ENCODE peak calls at places on chromosome 6, in six cellular contexts. R is tibial nerve, H is BE2C, L is mesendoderm, I is heart left ventricle, W is stomach. V is an unnamed sample.

GRCh38 chr6:7341989-7342742 is 29.2 kb upstream of the SSR1 start:
- DNase-seq in R (no peak), H (peak; percentile 85), L (peak; percentile 85), I (no peak), W (no peak), V (no peak)

GRCh38 chr6:108757357-108757756 is 90.9 kb upstream of the ARMC2 start:
- DNase-seq in R (no peak), H (no peak), L (no peak), I (no peak), W (no peak), V (no peak)

GRCh38 chr6:143596857-143597256 is 80.9 kb upstream of the PHACTR2 start:
- DNase-seq in R (peak; percentile 37), H (no peak), L (peak; percentile 51), I (peak; percentile 30), W (no peak), V (no peak)

GRCh38 chr6:37083243-37084138 is 78.0 kb downstream of the FGD2 start:
- DNase-seq in R (peak; percentile 68), H (peak; percentile 40), L (peak; percentile 44), I (peak; percentile 70), W (peak; percentile 58), V (no peak)

GRCh38 chr6:89122625-89123024 is 4.8 kb upstream of the SRSF12 start:
- DNase-seq in R (no peak), H (no peak), L (peak; percentile 33), I (no peak), W (no peak), V (peak; percentile 38)

GRCh38 chr6:158095031-158095430 is 73.0 kb downstream of the SERAC1 start:
- DNase-seq in R (no peak), H (no peak), L (no peak), I (no peak), W (no peak), V (no peak)

GRCh38 chr6:143755301-143755744 is 77.6 kb downstream of the PHACTR2 start:
- DNase-seq in R (no peak), H (no peak), L (no peak), I (no peak), W (no peak), V (no peak)

GRCh38 chr6:135901776-135902524 is 50.4 kb downstream of the PDE7B start:
- DNase-seq in R (peak; percentile 71), H (no peak), L (no peak), I (peak; percentile 71), W (no peak), V (no peak)

GRCh38 chr6:50815436-50816114 is 3.1 kb upstream of the TFAP2B start:
- DNase-seq in R (no peak), H (no peak), L (no peak), I (no peak), W (no peak), V (no peak)

GRCh38 chr6:163712569-163712966 is 298.1 kb downstream of the QKI start:
- DNase-seq in R (no peak), H (no peak), L (no peak), I (no peak), W (no peak), V (no peak)

GRCh38 chr6:3176562-3177355 is 19.4 kb upstream of the TUBB2A start:
- DNase-seq in R (peak; percentile 22), H (peak; percentile 62), L (peak; percentile 87), I (no peak), W (no peak), V (no peak)

GRCh38 chr6:168852336-168852884 is 401.2 kb downstream of the THBS2 start:
- DNase-seq in R (no peak), H (no peak), L (no peak), I (no peak), W (no peak), V (no peak)

GRCh38 chr6:12483712-12484111 is 193.6 kb downstream of the EDN1 start:
- DNase-seq in R (no peak), H (no peak), L (no peak), I (no peak), W (no peak), V (no peak)

GRCh38 chr6:6825153-6825847 is 236.8 kb downstream of the LY86 start:
- DNase-seq in R (no peak), H (no peak), L (peak; percentile 37), I (no peak), W (peak; percentile 47), V (no peak)

GRCh38 chr6:154500769-154501171 is 9.7 kb downstream of the CNKSR3 start:
- DNase-seq in R (no peak), H (no peak), L (peak; percentile 51), I (no peak), W (no peak), V (peak; percentile 43)

GRCh38 chr6:139006470-139006869 is 18.4 kb upstream of the REPS1 start:
- DNase-seq in R (no peak), H (no peak), L (no peak), I (no peak), W (no peak), V (no peak)

GRCh38 chr6:140731741-140732140 is 1357.3 kb upstream of the CITED2 start:
- DNase-seq in R (no peak), H (no peak), L (no peak), I (no peak), W (no peak), V (no peak)

GRCh38 chr6:39197521-39198500 is 31.5 kb downstream of the KCNK5 start:
- DNase-seq in R (no peak), H (no peak), L (no peak), I (no peak), W (no peak), V (no peak)
- H3K4me1 ChIP-seq in R (peaks cover 50% of the 10 kb centered on the region), H (no peaks in the 10 kb centered on the region), L (peaks cover 22% of the 10 kb centered on the region), I (no peaks in the 10 kb centered on the region), W (peaks cover 38% of the 10 kb centered on the region), V (peaks cover 14% of the 10 kb centered on the region)

DNA sequence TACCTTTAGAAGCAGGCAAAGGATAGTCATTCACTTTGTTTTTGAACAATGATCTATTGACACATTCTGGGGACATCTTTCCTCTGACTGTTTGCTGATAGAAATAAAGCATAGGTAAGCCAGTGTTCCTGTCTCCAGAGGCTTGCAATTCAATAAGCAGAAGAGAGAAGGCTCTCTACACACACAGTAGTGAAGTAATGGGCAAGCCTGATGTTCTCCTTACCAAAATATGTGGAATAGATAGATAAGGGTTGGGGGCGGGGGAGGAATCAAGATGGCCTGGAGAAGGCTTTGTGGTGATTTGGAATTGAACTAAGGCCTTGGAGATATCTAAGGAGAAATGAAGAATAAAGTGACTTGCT is 27.3 kb downstream of the PAQR8 start:
- DNase-seq in R (no peak), H (peak; percentile 52), L (no peak), I (no peak), W (no peak), V (no peak)
- H3K4me1 ChIP-seq in R (peaks cover 51% of the 10 kb centered on the region), H (peaks cover 20% of the 10 kb centered on the region), L (no peaks in the 10 kb centered on the region), I (no peaks in the 10 kb centered on the region), W (peaks cover 25% of the 10 kb centered on the region), V (no peaks in the 10 kb centered on the region)

DNA sequence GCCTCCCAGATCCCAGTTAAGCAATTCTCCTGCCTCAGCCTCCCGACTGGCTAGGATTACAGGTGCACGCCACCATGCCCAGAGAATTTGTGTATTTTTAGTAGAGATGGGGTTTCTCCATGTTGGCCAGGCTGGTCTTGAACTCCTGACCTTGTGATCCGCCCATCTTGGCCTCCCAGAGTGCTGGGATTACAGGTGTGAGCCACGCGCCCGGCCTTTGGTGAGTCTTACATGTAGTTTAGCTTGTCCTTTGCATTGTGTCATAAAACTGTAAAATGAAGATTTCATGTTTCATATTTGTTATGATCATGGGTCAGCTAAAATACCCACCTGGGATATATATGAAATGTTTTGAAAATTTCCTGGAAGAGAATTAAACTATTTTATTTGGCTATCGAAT is 183.5 kb downstream of the SASH1 start:
- DNase-seq in R (no peak), H (no peak), L (no peak), I (no peak), W (no peak), V (no peak)
- H3K4me1 ChIP-seq in R (peaks cover 77% of the 10 kb centered on the region), H (no peaks in the 10 kb centered on the region), L (peaks cover 3% of the 10 kb centered on the region), I (peaks cover 3% of the 10 kb centered on the region), W (peaks cover 6% of the 10 kb centered on the region), V (peaks cover 10% of the 10 kb centered on the region)

GRCh38 chr6:137869781-137870180 is 2.7 kb downstream of the TNFAIP3 start:
- DNase-seq in R (no peak), H (no peak), L (no peak), I (no peak), W (no peak), V (no peak)
- H3K4me1 ChIP-seq in R (peaks cover 76% of the 10 kb centered on the region), H (no peaks in the 10 kb centered on the region), L (peaks cover 6% of the 10 kb centered on the region), I (peaks cover 6% of the 10 kb centered on the region), W (peaks cover 45% of the 10 kb centered on the region), V (peaks cover 70% of the 10 kb centered on the region)

V was measured in neural progenitor cell.